ENCODE peak calls at places on chromosomes 11 and 22, in six cellular contexts. P, F, Z, J, X and Y are unnamed samples.
A peak's percentile ranks its signal among the peaks of the same experiment; 100 is the strongest.

GRCh38 chr11:102929966-102930365 is 25.6 kb downstream of the MMP13 start:
- DNase-seq in P (no peak), F (no peak), Z (no peak), J (no peak), X (no peak), Y (no peak)

GRCh38 chr22:32020117-32020516 is 22.9 kb upstream of the SLC5A1 start:
- DNase-seq in P (no peak), F (peak; percentile 53), Z (peak; percentile 60), J (no peak), X (peak; percentile 51), Y (no peak)

GRCh38 chr11:4636962-4637661 is at the start of gene OR51D1:
- DNase-seq in P (peak; percentile 82), F (peak; percentile 19), Z (peak; percentile 72), J (peak; percentile 51), X (peak; percentile 67), Y (no peak)

GRCh38 chr11:18056561-18057181 is 10.6 kb upstream of the TPH1 start:
- DNase-seq in P (no peak), F (no peak), Z (no peak), J (no peak), X (no peak), Y (no peak)

GRCh38 chr22:50720301-50720845 is 17.6 kb upstream of the ACR start:
- DNase-seq in P (no peak), F (no peak), Z (peak; percentile 48), J (no peak), X (no peak), Y (no peak)

GRCh38 chr11:57303280-57303989 is 21.3 kb downstream of the TNKS1BP1 start:
- DNase-seq in P (no peak), F (no peak), Z (no peak), J (no peak), X (no peak), Y (no peak)

GRCh38 chr22:24208012-24208749 is 26.9 kb downstream of the SUSD2 start:
- DNase-seq in P (no peak), F (peak; percentile 98), Z (peak; percentile 97), J (no peak), X (peak; percentile 98), Y (peak; percentile 95)

GRCh38 chr11:33724644-33725035 is 11.6 kb downstream of the CD59 start:
- DNase-seq in P (no peak), F (no peak), Z (peak; percentile 62), J (no peak), X (peak; percentile 69), Y (no peak)